ENCODE peak calls at places on chromosomes 2 and 18, in seven cellular contexts. One of them, this sample, is unnamed.

GRCh38 chr18:7740815-7741214 is 173.7 kb downstream of the PTPRM start:
- DNase-seq in cardiac muscle cell: peak; percentile 56
- DNase-seq in fibroblast of the aortic adventitia: peak; percentile 31
- DNase-seq in skeletal muscle cell: no peak
- DNase-seq in effector memory CD4-positive, alpha-beta T cell: no peak
- DNase-seq in neuronal stem cell: peak; percentile 4
- DNase-seq in NCI-H1436: no peak
- DNase-seq in this sample: no peak

GRCh38 chr2:195566201-195566600 is 90.8 kb upstream of the SLC39A10 start:
- DNase-seq in cardiac muscle cell: no peak
- DNase-seq in fibroblast of the aortic adventitia: peak; percentile 67
- DNase-seq in skeletal muscle cell: no peak
- DNase-seq in effector memory CD4-positive, alpha-beta T cell: no peak
- DNase-seq in neuronal stem cell: no peak
- DNase-seq in NCI-H1436: no peak
- DNase-seq in this sample: no peak

GRCh38 chr2:148517822-148518221 is 126.7 kb upstream of the EPC2 start:
- DNase-seq in cardiac muscle cell: no peak
- DNase-seq in fibroblast of the aortic adventitia: no peak
- DNase-seq in skeletal muscle cell: no peak
- DNase-seq in effector memory CD4-positive, alpha-beta T cell: no peak
- DNase-seq in neuronal stem cell: no peak
- DNase-seq in NCI-H1436: no peak
- DNase-seq in this sample: no peak

GRCh38 chr18:79805211-79805862 is 7.6 kb downstream of the KCNG2 start:
- DNase-seq in cardiac muscle cell: no peak
- DNase-seq in fibroblast of the aortic adventitia: no peak
- DNase-seq in skeletal muscle cell: no peak
- DNase-seq in effector memory CD4-positive, alpha-beta T cell: no peak
- DNase-seq in neuronal stem cell: no peak
- DNase-seq in NCI-H1436: no peak
- DNase-seq in this sample: no peak

GRCh38 chr2:186570587-186570986 is 19.3 kb upstream of the ITGAV start:
- DNase-seq in cardiac muscle cell: no peak
- DNase-seq in fibroblast of the aortic adventitia: peak; percentile 51
- DNase-seq in skeletal muscle cell: no peak
- DNase-seq in effector memory CD4-positive, alpha-beta T cell: no peak
- DNase-seq in neuronal stem cell: no peak
- DNase-seq in NCI-H1436: no peak
- DNase-seq in this sample: no peak

GRCh38 chr18:21191596-21192307 is 50.3 kb upstream of the GREB1L start:
- DNase-seq in cardiac muscle cell: peak; percentile 81
- DNase-seq in fibroblast of the aortic adventitia: peak; percentile 59
- DNase-seq in skeletal muscle cell: peak; percentile 6
- DNase-seq in effector memory CD4-positive, alpha-beta T cell: no peak
- DNase-seq in neuronal stem cell: no peak
- DNase-seq in NCI-H1436: peak; percentile 16
- DNase-seq in this sample: peak; percentile 57

GRCh38 chr2:152106464-152106863 is 7.6 kb upstream of the CACNB4 start:
- DNase-seq in cardiac muscle cell: no peak
- DNase-seq in fibroblast of the aortic adventitia: no peak
- DNase-seq in skeletal muscle cell: no peak
- DNase-seq in effector memory CD4-positive, alpha-beta T cell: no peak
- DNase-seq in neuronal stem cell: no peak
- DNase-seq in NCI-H1436: no peak
- DNase-seq in this sample: no peak

GRCh38 chr2:177242136-177242987 is 22.2 kb downstream of the NFE2L2 start:
- DNase-seq in cardiac muscle cell: no peak
- DNase-seq in fibroblast of the aortic adventitia: peak; percentile 98
- DNase-seq in skeletal muscle cell: peak; percentile 78
- DNase-seq in effector memory CD4-positive, alpha-beta T cell: no peak
- DNase-seq in neuronal stem cell: no peak
- DNase-seq in NCI-H1436: no peak
- DNase-seq in this sample: no peak

GRCh38 chr18:7390731-7391492 is 160.0 kb downstream of the LRRC30 start:
- DNase-seq in cardiac muscle cell: no peak
- DNase-seq in fibroblast of the aortic adventitia: no peak
- DNase-seq in skeletal muscle cell: no peak
- DNase-seq in effector memory CD4-positive, alpha-beta T cell: no peak
- DNase-seq in neuronal stem cell: no peak
- DNase-seq in NCI-H1436: no peak
- DNase-seq in this sample: no peak

GRCh38 chr18:7941533-7941932 is 374.4 kb downstream of the PTPRM start:
- DNase-seq in cardiac muscle cell: no peak
- DNase-seq in fibroblast of the aortic adventitia: no peak
- DNase-seq in skeletal muscle cell: no peak
- DNase-seq in effector memory CD4-positive, alpha-beta T cell: no peak
- DNase-seq in neuronal stem cell: no peak
- DNase-seq in NCI-H1436: peak; percentile 77
- DNase-seq in this sample: no peak

GRCh38 chr2:106859498-106859897 is 26.5 kb downstream of the ST6GAL2 start:
- DNase-seq in cardiac muscle cell: no peak
- DNase-seq in fibroblast of the aortic adventitia: no peak
- DNase-seq in skeletal muscle cell: no peak
- DNase-seq in effector memory CD4-positive, alpha-beta T cell: no peak
- DNase-seq in neuronal stem cell: no peak
- DNase-seq in NCI-H1436: no peak
- DNase-seq in this sample: no peak

GRCh38 chr2:7766978-7767565 is 849.9 kb downstream of the RNF144A start:
- DNase-seq in cardiac muscle cell: no peak
- DNase-seq in fibroblast of the aortic adventitia: no peak
- DNase-seq in skeletal muscle cell: no peak
- DNase-seq in effector memory CD4-positive, alpha-beta T cell: no peak
- DNase-seq in neuronal stem cell: no peak
- DNase-seq in NCI-H1436: no peak
- DNase-seq in this sample: no peak

GRCh38 chr2:25664531-25665307 is 8.7 kb downstream of the DTNB start:
- DNase-seq in cardiac muscle cell: peak; percentile 81
- DNase-seq in fibroblast of the aortic adventitia: peak; percentile 82
- DNase-seq in skeletal muscle cell: no peak
- DNase-seq in effector memory CD4-positive, alpha-beta T cell: no peak
- DNase-seq in neuronal stem cell: peak; percentile 60
- DNase-seq in NCI-H1436: peak; percentile 6
- DNase-seq in this sample: peak; percentile 48

GRCh38 chr18:74198453-74198852 is 50.1 kb downstream of the TIMM21 start:
- DNase-seq in cardiac muscle cell: no peak
- DNase-seq in fibroblast of the aortic adventitia: no peak
- DNase-seq in skeletal muscle cell: no peak
- DNase-seq in effector memory CD4-positive, alpha-beta T cell: no peak
- DNase-seq in neuronal stem cell: no peak
- DNase-seq in NCI-H1436: no peak
- DNase-seq in this sample: no peak

GRCh38 chr2:8003462-8004075 is 678.3 kb upstream of the ID2 start:
- DNase-seq in cardiac muscle cell: peak; percentile 30
- DNase-seq in fibroblast of the aortic adventitia: peak; percentile 86
- DNase-seq in skeletal muscle cell: peak; percentile 36
- DNase-seq in effector memory CD4-positive, alpha-beta T cell: no peak
- DNase-seq in neuronal stem cell: no peak
- DNase-seq in NCI-H1436: no peak
- DNase-seq in this sample: no peak

GRCh38 chr2:69177785-69178636 is 165.0 kb downstream of the ANTXR1 start:
- DNase-seq in cardiac muscle cell: peak; percentile 41
- DNase-seq in fibroblast of the aortic adventitia: peak; percentile 96
- DNase-seq in skeletal muscle cell: peak; percentile 80
- DNase-seq in effector memory CD4-positive, alpha-beta T cell: no peak
- DNase-seq in neuronal stem cell: peak; percentile 89
- DNase-seq in NCI-H1436: no peak
- DNase-seq in this sample: peak; percentile 21

GRCh38 chr2:209091026-209091425 is 332.8 kb upstream of the MAP2 start:
- DNase-seq in cardiac muscle cell: no peak
- DNase-seq in fibroblast of the aortic adventitia: no peak
- DNase-seq in skeletal muscle cell: no peak
- DNase-seq in effector memory CD4-positive, alpha-beta T cell: no peak
- DNase-seq in neuronal stem cell: no peak
- DNase-seq in NCI-H1436: no peak
- DNase-seq in this sample: no peak

GRCh38 chr2:71746946-71747501 is 293.7 kb downstream of the DYSF start:
- DNase-seq in cardiac muscle cell: no peak
- DNase-seq in fibroblast of the aortic adventitia: peak; percentile 73
- DNase-seq in skeletal muscle cell: no peak
- DNase-seq in effector memory CD4-positive, alpha-beta T cell: no peak
- DNase-seq in neuronal stem cell: no peak
- DNase-seq in NCI-H1436: no peak
- DNase-seq in this sample: no peak

GRCh38 chr2:237524631-237525030 is 37.6 kb downstream of the MLPH start:
- DNase-seq in cardiac muscle cell: no peak
- DNase-seq in fibroblast of the aortic adventitia: no peak
- DNase-seq in skeletal muscle cell: no peak
- DNase-seq in effector memory CD4-positive, alpha-beta T cell: no peak
- DNase-seq in neuronal stem cell: no peak
- DNase-seq in NCI-H1436: no peak
- DNase-seq in this sample: no peak

GRCh38 chr2:142875010-142875409 is 2.5 kb upstream of the KYNU start:
- DNase-seq in cardiac muscle cell: no peak
- DNase-seq in fibroblast of the aortic adventitia: no peak
- DNase-seq in skeletal muscle cell: no peak
- DNase-seq in effector memory CD4-positive, alpha-beta T cell: no peak
- DNase-seq in neuronal stem cell: no peak
- DNase-seq in NCI-H1436: no peak
- DNase-seq in this sample: no peak

GRCh38 chr2:231099918-231100317 is 24.9 kb downstream of the HTR2B start:
- DNase-seq in cardiac muscle cell: peak; percentile 4
- DNase-seq in fibroblast of the aortic adventitia: no peak
- DNase-seq in skeletal muscle cell: no peak
- DNase-seq in effector memory CD4-positive, alpha-beta T cell: no peak
- DNase-seq in neuronal stem cell: no peak
- DNase-seq in NCI-H1436: no peak
- DNase-seq in this sample: peak; percentile 44

GRCh38 chr2:241686322-241686648 is 330 bp downstream of the DTYMK start:
- DNase-seq in cardiac muscle cell: no peak
- DNase-seq in fibroblast of the aortic adventitia: no peak
- DNase-seq in skeletal muscle cell: no peak
- DNase-seq in effector memory CD4-positive, alpha-beta T cell: no peak
- DNase-seq in neuronal stem cell: no peak
- DNase-seq in NCI-H1436: no peak
- DNase-seq in this sample: no peak

GRCh38 chr2:66565291-66565690 is 130.4 kb downstream of the MEIS1 start:
- DNase-seq in cardiac muscle cell: no peak
- DNase-seq in fibroblast of the aortic adventitia: peak; percentile 73
- DNase-seq in skeletal muscle cell: no peak
- DNase-seq in effector memory CD4-positive, alpha-beta T cell: no peak
- DNase-seq in neuronal stem cell: no peak
- DNase-seq in NCI-H1436: no peak
- DNase-seq in this sample: no peak

GRCh38 chr2:7744827-7745226 is 827.6 kb downstream of the RNF144A start:
- DNase-seq in cardiac muscle cell: no peak
- DNase-seq in fibroblast of the aortic adventitia: no peak
- DNase-seq in skeletal muscle cell: no peak
- DNase-seq in effector memory CD4-positive, alpha-beta T cell: peak; percentile 44
- DNase-seq in neuronal stem cell: no peak
- DNase-seq in NCI-H1436: no peak
- DNase-seq in this sample: no peak

GRCh38 chr2:27653397-27653796 is 10.0 kb downstream of the SUPT7L start:
- DNase-seq in cardiac muscle cell: no peak
- DNase-seq in fibroblast of the aortic adventitia: no peak
- DNase-seq in skeletal muscle cell: no peak
- DNase-seq in effector memory CD4-positive, alpha-beta T cell: no peak
- DNase-seq in neuronal stem cell: no peak
- DNase-seq in NCI-H1436: no peak
- DNase-seq in this sample: no peak

GRCh38 chr2:235204923-235205322 is 253.1 kb downstream of the SH3BP4 start:
- DNase-seq in cardiac muscle cell: no peak
- DNase-seq in fibroblast of the aortic adventitia: no peak
- DNase-seq in skeletal muscle cell: no peak
- DNase-seq in effector memory CD4-positive, alpha-beta T cell: no peak
- DNase-seq in neuronal stem cell: no peak
- DNase-seq in NCI-H1436: no peak
- DNase-seq in this sample: no peak

GRCh38 chr18:76835380-76835779 is 13.0 kb downstream of the ZNF236 start:
- DNase-seq in cardiac muscle cell: no peak
- DNase-seq in fibroblast of the aortic adventitia: no peak
- DNase-seq in skeletal muscle cell: no peak
- DNase-seq in effector memory CD4-positive, alpha-beta T cell: no peak
- DNase-seq in neuronal stem cell: no peak
- DNase-seq in NCI-H1436: no peak
- DNase-seq in this sample: no peak

GRCh38 chr18:8747440-8747937 is 42.1 kb downstream of the MTCL1 start:
- DNase-seq in cardiac muscle cell: no peak
- DNase-seq in fibroblast of the aortic adventitia: peak; percentile 62
- DNase-seq in skeletal muscle cell: peak; percentile 81
- DNase-seq in effector memory CD4-positive, alpha-beta T cell: no peak
- DNase-seq in neuronal stem cell: no peak
- DNase-seq in NCI-H1436: no peak
- DNase-seq in this sample: no peak

GRCh38 chr2:10438688-10439087 is 9.4 kb downstream of the ODC1 start:
- DNase-seq in cardiac muscle cell: no peak
- DNase-seq in fibroblast of the aortic adventitia: no peak
- DNase-seq in skeletal muscle cell: no peak
- DNase-seq in effector memory CD4-positive, alpha-beta T cell: no peak
- DNase-seq in neuronal stem cell: no peak
- DNase-seq in NCI-H1436: no peak
- DNase-seq in this sample: no peak

GRCh38 chr2:231926180-231926741 is at the start of gene NPPC:
- DNase-seq in cardiac muscle cell: peak; percentile 88
- DNase-seq in fibroblast of the aortic adventitia: peak; percentile 32
- DNase-seq in skeletal muscle cell: no peak
- DNase-seq in effector memory CD4-positive, alpha-beta T cell: no peak
- DNase-seq in neuronal stem cell: peak; percentile 81
- DNase-seq in NCI-H1436: peak; percentile 46
- DNase-seq in this sample: peak; percentile 78

GRCh38 chr2:17915099-17915498 is 36.6 kb downstream of the KCNS3 start:
- DNase-seq in cardiac muscle cell: no peak
- DNase-seq in fibroblast of the aortic adventitia: no peak
- DNase-seq in skeletal muscle cell: no peak
- DNase-seq in effector memory CD4-positive, alpha-beta T cell: no peak
- DNase-seq in neuronal stem cell: no peak
- DNase-seq in NCI-H1436: no peak
- DNase-seq in this sample: no peak

GRCh38 chr18:40651163-40651562 is 1303.9 kb upstream of the PIK3C3 start:
- DNase-seq in cardiac muscle cell: no peak
- DNase-seq in fibroblast of the aortic adventitia: no peak
- DNase-seq in skeletal muscle cell: no peak
- DNase-seq in effector memory CD4-positive, alpha-beta T cell: no peak
- DNase-seq in neuronal stem cell: no peak
- DNase-seq in NCI-H1436: no peak
- DNase-seq in this sample: no peak

GRCh38 chr2:201220102-201220570 is 37.2 kb downstream of the CASP10 start:
- DNase-seq in cardiac muscle cell: peak; percentile 54
- DNase-seq in fibroblast of the aortic adventitia: peak; percentile 47
- DNase-seq in skeletal muscle cell: no peak
- DNase-seq in effector memory CD4-positive, alpha-beta T cell: no peak
- DNase-seq in neuronal stem cell: no peak
- DNase-seq in NCI-H1436: no peak
- DNase-seq in this sample: no peak

GRCh38 chr18:61893304-61893970 is 630 bp upstream of the RNF152 start:
- DNase-seq in cardiac muscle cell: peak; percentile 77
- DNase-seq in fibroblast of the aortic adventitia: peak; percentile 34
- DNase-seq in skeletal muscle cell: no peak
- DNase-seq in effector memory CD4-positive, alpha-beta T cell: peak; percentile 0
- DNase-seq in neuronal stem cell: peak; percentile 65
- DNase-seq in NCI-H1436: peak; percentile 36
- DNase-seq in this sample: peak; percentile 55

GRCh38 chr18:57631697-57632096 is 10.1 kb upstream of the NARS1 start:
- DNase-seq in cardiac muscle cell: no peak
- DNase-seq in fibroblast of the aortic adventitia: no peak
- DNase-seq in skeletal muscle cell: no peak
- DNase-seq in effector memory CD4-positive, alpha-beta T cell: no peak
- DNase-seq in neuronal stem cell: no peak
- DNase-seq in NCI-H1436: no peak
- DNase-seq in this sample: no peak

GRCh38 chr2:90207454-90208058 is 1516.1 kb downstream of the RPIA start:
- DNase-seq in cardiac muscle cell: peak; percentile 22
- DNase-seq in fibroblast of the aortic adventitia: peak; percentile 16
- DNase-seq in skeletal muscle cell: no peak
- DNase-seq in effector memory CD4-positive, alpha-beta T cell: no peak
- DNase-seq in neuronal stem cell: no peak
- DNase-seq in NCI-H1436: no peak
- DNase-seq in this sample: no peak

GRCh38 chr2:38439807-38440300 is 62.8 kb upstream of the ATL2 start:
- DNase-seq in cardiac muscle cell: no peak
- DNase-seq in fibroblast of the aortic adventitia: no peak
- DNase-seq in skeletal muscle cell: no peak
- DNase-seq in effector memory CD4-positive, alpha-beta T cell: no peak
- DNase-seq in neuronal stem cell: no peak
- DNase-seq in NCI-H1436: no peak
- DNase-seq in this sample: no peak

GRCh38 chr2:216693414-216694100 is 1.8 kb downstream of the IGFBP5 start:
- DNase-seq in cardiac muscle cell: no peak
- DNase-seq in fibroblast of the aortic adventitia: no peak
- DNase-seq in skeletal muscle cell: no peak
- DNase-seq in effector memory CD4-positive, alpha-beta T cell: no peak
- DNase-seq in neuronal stem cell: no peak
- DNase-seq in NCI-H1436: no peak
- DNase-seq in this sample: no peak

This sample was measured in neural crest cell.